ENCODE peak calls at places on chromosome 15, in six cellular contexts. One of them, this sample, is unnamed.

GRCh38 chr15:28179270-28179669 is 80.2 kb upstream of the OCA2 start:
- ATAC-seq in activated T-cell treated with anti-CD3 and anti-CD28 coated beads, Interleukin-2, amount 50 U/mL, for 72 hours: no peak
- ATAC-seq in stimulated activated naive B cell treated with anti-CD40 and anti-IgM and Interleukin-4, amounts not matched to agents 10 μg/mL and 1 μg/mL and 100 μg/mL, for 72 hours: no peak
- ATAC-seq in mucosa of descending colon: no peak
- ATAC-seq in SK-N-SH treated with all-trans-retinoic acid at 6 μM for 48 hours: no peak
- ATAC-seq in activated CD8-positive, alpha-beta T cell treated with anti-CD3 and anti-CD28 coated beads, Interleukin-2, amount 10 ng/mL, durations not matched to agents 7 days and 5 days: no peak
- ATAC-seq in this sample: no peak

GRCh38 chr15:54082836-54083492 is 104.7 kb downstream of the UNC13C start:
- ATAC-seq in stimulated activated naive B cell treated with anti-CD40 and anti-IgM and Interleukin-4, amounts not matched to agents 10 μg/mL and 1 μg/mL and 100 μg/mL, for 72 hours: peak
- ATAC-seq in SK-N-SH treated with all-trans-retinoic acid at 6 μM for 48 hours: peak
- ATAC-seq in mucosa of descending colon: no peak
- ATAC-seq in activated T-cell treated with anti-CD3 and anti-CD28 coated beads, Interleukin-2, amount 50 U/mL, for 72 hours: no peak
- ATAC-seq in activated CD8-positive, alpha-beta T cell treated with anti-CD3 and anti-CD28 coated beads, Interleukin-2, amount 10 ng/mL, durations not matched to agents 7 days and 5 days: no peak
- ATAC-seq in this sample: no peak

GRCh38 chr15:91311986-91312385 is 211.9 kb downstream of the SV2B start:
- ATAC-seq in activated CD8-positive, alpha-beta T cell treated with anti-CD3 and anti-CD28 coated beads, Interleukin-2, amount 10 ng/mL, durations not matched to agents 7 days and 5 days: peak
- ATAC-seq in mucosa of descending colon: peak
- ATAC-seq in stimulated activated naive B cell treated with anti-CD40 and anti-IgM and Interleukin-4, amounts not matched to agents 10 μg/mL and 1 μg/mL and 100 μg/mL, for 72 hours: no peak
- ATAC-seq in activated T-cell treated with anti-CD3 and anti-CD28 coated beads, Interleukin-2, amount 50 U/mL, for 72 hours: peak
- ATAC-seq in SK-N-SH treated with all-trans-retinoic acid at 6 μM for 48 hours: no peak
- ATAC-seq in this sample: no peak

GRCh38 chr15:32828507-32829186 is 110.8 kb downstream of the GREM1 start:
- ATAC-seq in stimulated activated naive B cell treated with anti-CD40 and anti-IgM and Interleukin-4, amounts not matched to agents 10 μg/mL and 1 μg/mL and 100 μg/mL, for 72 hours: no peak
- ATAC-seq in activated T-cell treated with anti-CD3 and anti-CD28 coated beads, Interleukin-2, amount 50 U/mL, for 72 hours: no peak
- ATAC-seq in SK-N-SH treated with all-trans-retinoic acid at 6 μM for 48 hours: peak
- ATAC-seq in activated CD8-positive, alpha-beta T cell treated with anti-CD3 and anti-CD28 coated beads, Interleukin-2, amount 10 ng/mL, durations not matched to agents 7 days and 5 days: no peak
- ATAC-seq in mucosa of descending colon: no peak
- ATAC-seq in this sample: no peak

GRCh38 chr15:94580186-94580585 is 348.8 kb downstream of the MCTP2 start:
- ATAC-seq in SK-N-SH treated with all-trans-retinoic acid at 6 μM for 48 hours: no peak
- ATAC-seq in activated T-cell treated with anti-CD3 and anti-CD28 coated beads, Interleukin-2, amount 50 U/mL, for 72 hours: no peak
- ATAC-seq in activated CD8-positive, alpha-beta T cell treated with anti-CD3 and anti-CD28 coated beads, Interleukin-2, amount 10 ng/mL, durations not matched to agents 7 days and 5 days: no peak
- ATAC-seq in stimulated activated naive B cell treated with anti-CD40 and anti-IgM and Interleukin-4, amounts not matched to agents 10 μg/mL and 1 μg/mL and 100 μg/mL, for 72 hours: no peak
- ATAC-seq in mucosa of descending colon: no peak
- ATAC-seq in this sample: no peak

GRCh38 chr15:66008920-66009572 is 139.8 kb downstream of the RAB11A start:
- ATAC-seq in activated T-cell treated with anti-CD3 and anti-CD28 coated beads, Interleukin-2, amount 50 U/mL, for 72 hours: no peak
- ATAC-seq in SK-N-SH treated with all-trans-retinoic acid at 6 μM for 48 hours: no peak
- ATAC-seq in mucosa of descending colon: peak
- ATAC-seq in activated CD8-positive, alpha-beta T cell treated with anti-CD3 and anti-CD28 coated beads, Interleukin-2, amount 10 ng/mL, durations not matched to agents 7 days and 5 days: no peak
- ATAC-seq in stimulated activated naive B cell treated with anti-CD40 and anti-IgM and Interleukin-4, amounts not matched to agents 10 μg/mL and 1 μg/mL and 100 μg/mL, for 72 hours: no peak
- ATAC-seq in this sample: no peak

GRCh38 chr15:75107905-75108838 is 84.8 kb downstream of the PPCDC start:
- ATAC-seq in SK-N-SH treated with all-trans-retinoic acid at 6 μM for 48 hours: peak
- ATAC-seq in mucosa of descending colon: peak
- ATAC-seq in activated CD8-positive, alpha-beta T cell treated with anti-CD3 and anti-CD28 coated beads, Interleukin-2, amount 10 ng/mL, durations not matched to agents 7 days and 5 days: peak
- ATAC-seq in stimulated activated naive B cell treated with anti-CD40 and anti-IgM and Interleukin-4, amounts not matched to agents 10 μg/mL and 1 μg/mL and 100 μg/mL, for 72 hours: peak
- ATAC-seq in activated T-cell treated with anti-CD3 and anti-CD28 coated beads, Interleukin-2, amount 50 U/mL, for 72 hours: peak
- ATAC-seq in this sample: peak

GRCh38 chr15:69627548-69628158 is 175.0 kb downstream of the RPLP1 start:
- ATAC-seq in activated CD8-positive, alpha-beta T cell treated with anti-CD3 and anti-CD28 coated beads, Interleukin-2, amount 10 ng/mL, durations not matched to agents 7 days and 5 days: no peak
- ATAC-seq in mucosa of descending colon: no peak
- ATAC-seq in stimulated activated naive B cell treated with anti-CD40 and anti-IgM and Interleukin-4, amounts not matched to agents 10 μg/mL and 1 μg/mL and 100 μg/mL, for 72 hours: no peak
- ATAC-seq in activated T-cell treated with anti-CD3 and anti-CD28 coated beads, Interleukin-2, amount 50 U/mL, for 72 hours: no peak
- ATAC-seq in SK-N-SH treated with all-trans-retinoic acid at 6 μM for 48 hours: no peak
- ATAC-seq in this sample: no peak

GRCh38 chr15:92205255-92205739 is 188.4 kb upstream of the ST8SIA2 start:
- ATAC-seq in activated CD8-positive, alpha-beta T cell treated with anti-CD3 and anti-CD28 coated beads, Interleukin-2, amount 10 ng/mL, durations not matched to agents 7 days and 5 days: no peak
- ATAC-seq in SK-N-SH treated with all-trans-retinoic acid at 6 μM for 48 hours: no peak
- ATAC-seq in activated T-cell treated with anti-CD3 and anti-CD28 coated beads, Interleukin-2, amount 50 U/mL, for 72 hours: no peak
- ATAC-seq in stimulated activated naive B cell treated with anti-CD40 and anti-IgM and Interleukin-4, amounts not matched to agents 10 μg/mL and 1 μg/mL and 100 μg/mL, for 72 hours: no peak
- ATAC-seq in mucosa of descending colon: peak
- ATAC-seq in this sample: no peak

GRCh38 chr15:22265056-22265945 is 185.0 kb downstream of the OR4M2 start:
- ATAC-seq in activated T-cell treated with anti-CD3 and anti-CD28 coated beads, Interleukin-2, amount 50 U/mL, for 72 hours: peak
- ATAC-seq in activated CD8-positive, alpha-beta T cell treated with anti-CD3 and anti-CD28 coated beads, Interleukin-2, amount 10 ng/mL, durations not matched to agents 7 days and 5 days: peak
- ATAC-seq in stimulated activated naive B cell treated with anti-CD40 and anti-IgM and Interleukin-4, amounts not matched to agents 10 μg/mL and 1 μg/mL and 100 μg/mL, for 72 hours: no peak
- ATAC-seq in mucosa of descending colon: peak
- ATAC-seq in SK-N-SH treated with all-trans-retinoic acid at 6 μM for 48 hours: no peak
- ATAC-seq in this sample: no peak

GRCh38 chr15:85443046-85443445 is 62.6 kb downstream of the AKAP13 start:
- ATAC-seq in activated CD8-positive, alpha-beta T cell treated with anti-CD3 and anti-CD28 coated beads, Interleukin-2, amount 10 ng/mL, durations not matched to agents 7 days and 5 days: peak
- ATAC-seq in SK-N-SH treated with all-trans-retinoic acid at 6 μM for 48 hours: no peak
- ATAC-seq in mucosa of descending colon: no peak
- ATAC-seq in activated T-cell treated with anti-CD3 and anti-CD28 coated beads, Interleukin-2, amount 50 U/mL, for 72 hours: no peak
- ATAC-seq in stimulated activated naive B cell treated with anti-CD40 and anti-IgM and Interleukin-4, amounts not matched to agents 10 μg/mL and 1 μg/mL and 100 μg/mL, for 72 hours: peak
- ATAC-seq in this sample: peak

GRCh38 chr15:30992073-30992363 is 590 bp upstream of the MTMR10 start:
- ATAC-seq in activated CD8-positive, alpha-beta T cell treated with anti-CD3 and anti-CD28 coated beads, Interleukin-2, amount 10 ng/mL, durations not matched to agents 7 days and 5 days: no peak
- ATAC-seq in stimulated activated naive B cell treated with anti-CD40 and anti-IgM and Interleukin-4, amounts not matched to agents 10 μg/mL and 1 μg/mL and 100 μg/mL, for 72 hours: no peak
- ATAC-seq in activated T-cell treated with anti-CD3 and anti-CD28 coated beads, Interleukin-2, amount 50 U/mL, for 72 hours: no peak
- ATAC-seq in SK-N-SH treated with all-trans-retinoic acid at 6 μM for 48 hours: no peak
- ATAC-seq in mucosa of descending colon: no peak
- ATAC-seq in this sample: peak

GRCh38 chr15:101439920-101440319 is 49.6 kb downstream of the PCSK6 start:
- ATAC-seq in mucosa of descending colon: no peak
- ATAC-seq in SK-N-SH treated with all-trans-retinoic acid at 6 μM for 48 hours: no peak
- ATAC-seq in stimulated activated naive B cell treated with anti-CD40 and anti-IgM and Interleukin-4, amounts not matched to agents 10 μg/mL and 1 μg/mL and 100 μg/mL, for 72 hours: no peak
- ATAC-seq in activated CD8-positive, alpha-beta T cell treated with anti-CD3 and anti-CD28 coated beads, Interleukin-2, amount 10 ng/mL, durations not matched to agents 7 days and 5 days: no peak
- ATAC-seq in activated T-cell treated with anti-CD3 and anti-CD28 coated beads, Interleukin-2, amount 50 U/mL, for 72 hours: no peak
- ATAC-seq in this sample: no peak

GRCh38 chr15:33592864-33593263 is 282.1 kb downstream of the RYR3 start:
- ATAC-seq in mucosa of descending colon: no peak
- ATAC-seq in SK-N-SH treated with all-trans-retinoic acid at 6 μM for 48 hours: no peak
- ATAC-seq in stimulated activated naive B cell treated with anti-CD40 and anti-IgM and Interleukin-4, amounts not matched to agents 10 μg/mL and 1 μg/mL and 100 μg/mL, for 72 hours: no peak
- ATAC-seq in activated CD8-positive, alpha-beta T cell treated with anti-CD3 and anti-CD28 coated beads, Interleukin-2, amount 10 ng/mL, durations not matched to agents 7 days and 5 days: no peak
- ATAC-seq in activated T-cell treated with anti-CD3 and anti-CD28 coated beads, Interleukin-2, amount 50 U/mL, for 72 hours: no peak
- ATAC-seq in this sample: no peak

GRCh38 chr15:66835558-66835878 is 133.5 kb downstream of the SMAD6 start:
- ATAC-seq in activated CD8-positive, alpha-beta T cell treated with anti-CD3 and anti-CD28 coated beads, Interleukin-2, amount 10 ng/mL, durations not matched to agents 7 days and 5 days: no peak
- ATAC-seq in mucosa of descending colon: peak
- ATAC-seq in activated T-cell treated with anti-CD3 and anti-CD28 coated beads, Interleukin-2, amount 50 U/mL, for 72 hours: no peak
- ATAC-seq in stimulated activated naive B cell treated with anti-CD40 and anti-IgM and Interleukin-4, amounts not matched to agents 10 μg/mL and 1 μg/mL and 100 μg/mL, for 72 hours: peak
- ATAC-seq in SK-N-SH treated with all-trans-retinoic acid at 6 μM for 48 hours: peak
- ATAC-seq in this sample: peak

GRCh38 chr15:26439681-26440080 is 333.2 kb downstream of the GABRB3 start:
- ATAC-seq in stimulated activated naive B cell treated with anti-CD40 and anti-IgM and Interleukin-4, amounts not matched to agents 10 μg/mL and 1 μg/mL and 100 μg/mL, for 72 hours: no peak
- ATAC-seq in mucosa of descending colon: no peak
- ATAC-seq in SK-N-SH treated with all-trans-retinoic acid at 6 μM for 48 hours: no peak
- ATAC-seq in activated T-cell treated with anti-CD3 and anti-CD28 coated beads, Interleukin-2, amount 50 U/mL, for 72 hours: no peak
- ATAC-seq in activated CD8-positive, alpha-beta T cell treated with anti-CD3 and anti-CD28 coated beads, Interleukin-2, amount 10 ng/mL, durations not matched to agents 7 days and 5 days: no peak
- ATAC-seq in this sample: no peak

GRCh38 chr15:89647191-89647851 is 7.9 kb downstream of the KIF7 start:
- ATAC-seq in activated T-cell treated with anti-CD3 and anti-CD28 coated beads, Interleukin-2, amount 50 U/mL, for 72 hours: peak
- ATAC-seq in mucosa of descending colon: peak
- ATAC-seq in stimulated activated naive B cell treated with anti-CD40 and anti-IgM and Interleukin-4, amounts not matched to agents 10 μg/mL and 1 μg/mL and 100 μg/mL, for 72 hours: peak
- ATAC-seq in activated CD8-positive, alpha-beta T cell treated with anti-CD3 and anti-CD28 coated beads, Interleukin-2, amount 10 ng/mL, durations not matched to agents 7 days and 5 days: peak
- ATAC-seq in SK-N-SH treated with all-trans-retinoic acid at 6 μM for 48 hours: peak
- ATAC-seq in this sample: peak

GRCh38 chr15:58585668-58586461 is 154.1 kb downstream of the LIPC start:
- ATAC-seq in mucosa of descending colon: no peak
- ATAC-seq in activated CD8-positive, alpha-beta T cell treated with anti-CD3 and anti-CD28 coated beads, Interleukin-2, amount 10 ng/mL, durations not matched to agents 7 days and 5 days: no peak
- ATAC-seq in stimulated activated naive B cell treated with anti-CD40 and anti-IgM and Interleukin-4, amounts not matched to agents 10 μg/mL and 1 μg/mL and 100 μg/mL, for 72 hours: peak
- ATAC-seq in activated T-cell treated with anti-CD3 and anti-CD28 coated beads, Interleukin-2, amount 50 U/mL, for 72 hours: no peak
- ATAC-seq in SK-N-SH treated with all-trans-retinoic acid at 6 μM for 48 hours: no peak
- ATAC-seq in this sample: no peak

GRCh38 chr15:73244333-73244732 is 124.4 kb downstream of the HCN4 start:
- ATAC-seq in stimulated activated naive B cell treated with anti-CD40 and anti-IgM and Interleukin-4, amounts not matched to agents 10 μg/mL and 1 μg/mL and 100 μg/mL, for 72 hours: peak
- ATAC-seq in activated CD8-positive, alpha-beta T cell treated with anti-CD3 and anti-CD28 coated beads, Interleukin-2, amount 10 ng/mL, durations not matched to agents 7 days and 5 days: peak
- ATAC-seq in mucosa of descending colon: peak
- ATAC-seq in SK-N-SH treated with all-trans-retinoic acid at 6 μM for 48 hours: peak
- ATAC-seq in activated T-cell treated with anti-CD3 and anti-CD28 coated beads, Interleukin-2, amount 50 U/mL, for 72 hours: peak
- ATAC-seq in this sample: no peak

GRCh38 chr15:68187559-68187958 is 17.6 kb downstream of the CALML4 start:
- ATAC-seq in activated CD8-positive, alpha-beta T cell treated with anti-CD3 and anti-CD28 coated beads, Interleukin-2, amount 10 ng/mL, durations not matched to agents 7 days and 5 days: no peak
- ATAC-seq in activated T-cell treated with anti-CD3 and anti-CD28 coated beads, Interleukin-2, amount 50 U/mL, for 72 hours: no peak
- ATAC-seq in mucosa of descending colon: peak
- ATAC-seq in SK-N-SH treated with all-trans-retinoic acid at 6 μM for 48 hours: peak
- ATAC-seq in stimulated activated naive B cell treated with anti-CD40 and anti-IgM and Interleukin-4, amounts not matched to agents 10 μg/mL and 1 μg/mL and 100 μg/mL, for 72 hours: no peak
- ATAC-seq in this sample: no peak

GRCh38 chr15:71042356-71042922 is 72.8 kb upstream of the THSD4 start:
- ATAC-seq in activated CD8-positive, alpha-beta T cell treated with anti-CD3 and anti-CD28 coated beads, Interleukin-2, amount 10 ng/mL, durations not matched to agents 7 days and 5 days: no peak
- ATAC-seq in SK-N-SH treated with all-trans-retinoic acid at 6 μM for 48 hours: peak
- ATAC-seq in mucosa of descending colon: no peak
- ATAC-seq in activated T-cell treated with anti-CD3 and anti-CD28 coated beads, Interleukin-2, amount 50 U/mL, for 72 hours: no peak
- ATAC-seq in stimulated activated naive B cell treated with anti-CD40 and anti-IgM and Interleukin-4, amounts not matched to agents 10 μg/mL and 1 μg/mL and 100 μg/mL, for 72 hours: no peak
- ATAC-seq in this sample: no peak

GRCh38 chr15:92393994-92394326 is 279 bp downstream of the ST8SIA2 start:
- ATAC-seq in SK-N-SH treated with all-trans-retinoic acid at 6 μM for 48 hours: no peak
- ATAC-seq in activated CD8-positive, alpha-beta T cell treated with anti-CD3 and anti-CD28 coated beads, Interleukin-2, amount 10 ng/mL, durations not matched to agents 7 days and 5 days: peak
- ATAC-seq in activated T-cell treated with anti-CD3 and anti-CD28 coated beads, Interleukin-2, amount 50 U/mL, for 72 hours: no peak
- ATAC-seq in mucosa of descending colon: no peak
- ATAC-seq in stimulated activated naive B cell treated with anti-CD40 and anti-IgM and Interleukin-4, amounts not matched to agents 10 μg/mL and 1 μg/mL and 100 μg/mL, for 72 hours: no peak
- ATAC-seq in this sample: no peak

GRCh38 chr15:56989411-56989924 is 71.0 kb downstream of the TCF12 start:
- ATAC-seq in SK-N-SH treated with all-trans-retinoic acid at 6 μM for 48 hours: peak
- ATAC-seq in mucosa of descending colon: no peak
- ATAC-seq in activated T-cell treated with anti-CD3 and anti-CD28 coated beads, Interleukin-2, amount 50 U/mL, for 72 hours: no peak
- ATAC-seq in stimulated activated naive B cell treated with anti-CD40 and anti-IgM and Interleukin-4, amounts not matched to agents 10 μg/mL and 1 μg/mL and 100 μg/mL, for 72 hours: peak
- ATAC-seq in activated CD8-positive, alpha-beta T cell treated with anti-CD3 and anti-CD28 coated beads, Interleukin-2, amount 10 ng/mL, durations not matched to agents 7 days and 5 days: no peak
- ATAC-seq in this sample: no peak

GRCh38 chr15:101063891-101064794 is 145.0 kb downstream of the LRRK1 start:
- ATAC-seq in SK-N-SH treated with all-trans-retinoic acid at 6 μM for 48 hours: no peak
- ATAC-seq in activated T-cell treated with anti-CD3 and anti-CD28 coated beads, Interleukin-2, amount 50 U/mL, for 72 hours: no peak
- ATAC-seq in stimulated activated naive B cell treated with anti-CD40 and anti-IgM and Interleukin-4, amounts not matched to agents 10 μg/mL and 1 μg/mL and 100 μg/mL, for 72 hours: no peak
- ATAC-seq in activated CD8-positive, alpha-beta T cell treated with anti-CD3 and anti-CD28 coated beads, Interleukin-2, amount 10 ng/mL, durations not matched to agents 7 days and 5 days: no peak
- ATAC-seq in mucosa of descending colon: no peak
- ATAC-seq in this sample: no peak